ENCODE peak calls at places on chromosomes 11 and 22, in nine cellular contexts. One of them, this sample, is unnamed.
A peak's percentile ranks its signal among the peaks of the same experiment; 100 is the strongest.

GRCh38 chr22:44364750-44365118 is 52.0 kb upstream of the SHISAL1 start:
- DNase-seq in fibroblast of the aortic adventitia: peak; percentile 51
- DNase-seq in testis: no peak
- DNase-seq in nephron progenitor cell: no peak
- DNase-seq in cardiac fibroblast: no peak
- DNase-seq in GM12865: no peak
- DNase-seq in epithelial cell of proximal tubule: no peak
- DNase-seq in heart left ventricle: peak; percentile 66
- DNase-seq in HFF-Myc: no peak
- DNase-seq in this sample: no peak

GRCh38 chr11:110093407-110094297 is 460 bp downstream of the ZC3H12C start:
- DNase-seq in fibroblast of the aortic adventitia: peak; percentile 75
- DNase-seq in testis: peak; percentile 79
- DNase-seq in nephron progenitor cell: peak; percentile 61
- DNase-seq in cardiac fibroblast: peak; percentile 80
- DNase-seq in GM12865: peak; percentile 62
- DNase-seq in epithelial cell of proximal tubule: no peak
- DNase-seq in heart left ventricle: peak; percentile 80
- DNase-seq in HFF-Myc: no peak
- DNase-seq in this sample: peak; percentile 87

GRCh38 chr22:43094085-43094484 is 4.9 kb upstream of the TTLL1 start:
- DNase-seq in fibroblast of the aortic adventitia: no peak
- DNase-seq in testis: peak; percentile 20
- DNase-seq in nephron progenitor cell: no peak
- DNase-seq in cardiac fibroblast: no peak
- DNase-seq in GM12865: peak; percentile 52
- DNase-seq in epithelial cell of proximal tubule: no peak
- DNase-seq in heart left ventricle: peak; percentile 73
- DNase-seq in HFF-Myc: no peak
- DNase-seq in this sample: no peak

GRCh38 chr22:42959472-42960145 is 55.3 kb downstream of the PACSIN2 start:
- DNase-seq in fibroblast of the aortic adventitia: peak; percentile 91
- DNase-seq in testis: no peak
- DNase-seq in nephron progenitor cell: no peak
- DNase-seq in cardiac fibroblast: peak; percentile 93
- DNase-seq in GM12865: no peak
- DNase-seq in epithelial cell of proximal tubule: peak; percentile 83
- DNase-seq in heart left ventricle: peak; percentile 63
- DNase-seq in HFF-Myc: no peak
- DNase-seq in this sample: no peak

GRCh38 chr11:131618203-131618602 is 247.8 kb downstream of the NTM start:
- DNase-seq in fibroblast of the aortic adventitia: peak; percentile 22
- DNase-seq in testis: no peak
- DNase-seq in nephron progenitor cell: no peak
- DNase-seq in cardiac fibroblast: peak; percentile 4
- DNase-seq in GM12865: no peak
- DNase-seq in epithelial cell of proximal tubule: no peak
- DNase-seq in heart left ventricle: no peak
- DNase-seq in HFF-Myc: no peak
- DNase-seq in this sample: no peak

GRCh38 chr11:128915148-128915519 is 24.0 kb downstream of the KCNJ5 start:
- DNase-seq in fibroblast of the aortic adventitia: no peak
- DNase-seq in testis: no peak
- DNase-seq in nephron progenitor cell: no peak
- DNase-seq in cardiac fibroblast: no peak
- DNase-seq in GM12865: no peak
- DNase-seq in epithelial cell of proximal tubule: no peak
- DNase-seq in heart left ventricle: no peak
- DNase-seq in HFF-Myc: no peak
- DNase-seq in this sample: no peak

GRCh38 chr22:29914165-29914564 is 31.2 kb downstream of the MTMR3 start:
- DNase-seq in fibroblast of the aortic adventitia: peak; percentile 79
- DNase-seq in testis: no peak
- DNase-seq in nephron progenitor cell: no peak
- DNase-seq in cardiac fibroblast: peak; percentile 62
- DNase-seq in GM12865: no peak
- DNase-seq in epithelial cell of proximal tubule: peak; percentile 74
- DNase-seq in heart left ventricle: no peak
- DNase-seq in HFF-Myc: no peak
- DNase-seq in this sample: no peak

GRCh38 chr22:30044369-30044768 is 35.9 kb upstream of the HORMAD2 start:
- DNase-seq in fibroblast of the aortic adventitia: peak; percentile 95
- DNase-seq in testis: no peak
- DNase-seq in nephron progenitor cell: no peak
- DNase-seq in cardiac fibroblast: peak; percentile 79
- DNase-seq in GM12865: no peak
- DNase-seq in epithelial cell of proximal tubule: peak; percentile 97
- DNase-seq in heart left ventricle: no peak
- DNase-seq in HFF-Myc: peak; percentile 27
- DNase-seq in this sample: peak; percentile 70

GRCh38 chr11:17594686-17595192 is 47.7 kb downstream of the OTOG start:
- DNase-seq in fibroblast of the aortic adventitia: no peak
- DNase-seq in testis: no peak
- DNase-seq in nephron progenitor cell: no peak
- DNase-seq in cardiac fibroblast: no peak
- DNase-seq in GM12865: no peak
- DNase-seq in epithelial cell of proximal tubule: no peak
- DNase-seq in heart left ventricle: no peak
- DNase-seq in HFF-Myc: no peak
- DNase-seq in this sample: peak; percentile 56

GRCh38 chr11:12286606-12287005 is 90.8 kb upstream of the PARVA start:
- DNase-seq in fibroblast of the aortic adventitia: no peak
- DNase-seq in testis: no peak
- DNase-seq in nephron progenitor cell: no peak
- DNase-seq in cardiac fibroblast: no peak
- DNase-seq in GM12865: no peak
- DNase-seq in epithelial cell of proximal tubule: no peak
- DNase-seq in heart left ventricle: no peak
- DNase-seq in HFF-Myc: no peak
- DNase-seq in this sample: no peak

GRCh38 chr22:44181912-44182590 is 1.3 kb downstream of the PARVG start:
- DNase-seq in fibroblast of the aortic adventitia: no peak
- DNase-seq in testis: no peak
- DNase-seq in nephron progenitor cell: no peak
- DNase-seq in cardiac fibroblast: no peak
- DNase-seq in GM12865: peak; percentile 51
- DNase-seq in epithelial cell of proximal tubule: no peak
- DNase-seq in heart left ventricle: no peak
- DNase-seq in HFF-Myc: no peak
- DNase-seq in this sample: no peak

GRCh38 chr22:40258463-40259046 is 80.8 kb downstream of the TNRC6B start:
- DNase-seq in fibroblast of the aortic adventitia: peak; percentile 20
- DNase-seq in testis: no peak
- DNase-seq in nephron progenitor cell: no peak
- DNase-seq in cardiac fibroblast: no peak
- DNase-seq in GM12865: no peak
- DNase-seq in epithelial cell of proximal tubule: peak; percentile 57
- DNase-seq in heart left ventricle: no peak
- DNase-seq in HFF-Myc: no peak
- DNase-seq in this sample: no peak

GRCh38 chr11:66315921-66316811 is 678 bp downstream of the CD248 start:
- DNase-seq in fibroblast of the aortic adventitia: no peak
- DNase-seq in testis: no peak
- DNase-seq in nephron progenitor cell: no peak
- DNase-seq in cardiac fibroblast: no peak
- DNase-seq in GM12865: no peak
- DNase-seq in epithelial cell of proximal tubule: no peak
- DNase-seq in heart left ventricle: peak; percentile 59
- DNase-seq in HFF-Myc: no peak
- DNase-seq in this sample: no peak

GRCh38 chr11:11946878-11947277 is 61.5 kb downstream of the DKK3 start:
- DNase-seq in fibroblast of the aortic adventitia: no peak
- DNase-seq in testis: no peak
- DNase-seq in nephron progenitor cell: no peak
- DNase-seq in cardiac fibroblast: no peak
- DNase-seq in GM12865: no peak
- DNase-seq in epithelial cell of proximal tubule: no peak
- DNase-seq in heart left ventricle: no peak
- DNase-seq in HFF-Myc: no peak
- DNase-seq in this sample: no peak

GRCh38 chr11:72123117-72123653 is 10.7 kb upstream of the ANAPC15 start:
- DNase-seq in fibroblast of the aortic adventitia: peak; percentile 58
- DNase-seq in testis: no peak
- DNase-seq in nephron progenitor cell: no peak
- DNase-seq in cardiac fibroblast: no peak
- DNase-seq in GM12865: no peak
- DNase-seq in epithelial cell of proximal tubule: no peak
- DNase-seq in heart left ventricle: no peak
- DNase-seq in HFF-Myc: no peak
- DNase-seq in this sample: no peak

GRCh38 chr11:14764899-14765527 is 121.4 kb downstream of the PDE3B start:
- DNase-seq in fibroblast of the aortic adventitia: peak; percentile 47
- DNase-seq in testis: no peak
- DNase-seq in nephron progenitor cell: no peak
- DNase-seq in cardiac fibroblast: peak; percentile 77
- DNase-seq in GM12865: peak; percentile 88
- DNase-seq in epithelial cell of proximal tubule: no peak
- DNase-seq in heart left ventricle: no peak
- DNase-seq in HFF-Myc: no peak
- DNase-seq in this sample: no peak

GRCh38 chr22:20466659-20467379 is 28.8 kb downstream of the KLHL22 start:
- DNase-seq in fibroblast of the aortic adventitia: no peak
- DNase-seq in testis: no peak
- DNase-seq in nephron progenitor cell: no peak
- DNase-seq in cardiac fibroblast: no peak
- DNase-seq in GM12865: no peak
- DNase-seq in epithelial cell of proximal tubule: no peak
- DNase-seq in heart left ventricle: no peak
- DNase-seq in HFF-Myc: no peak
- DNase-seq in this sample: no peak
- TF ChIP-seq CTCF in fibroblast of the aortic adventitia: no peak
- TF ChIP-seq CTCF in testis: no peak
- TF ChIP-seq CTCF in nephron progenitor cell: no peak
- TF ChIP-seq CTCF in cardiac fibroblast: no peak
- TF ChIP-seq CTCF in GM12865: no peak
- TF ChIP-seq CTCF in epithelial cell of proximal tubule: no peak
- TF ChIP-seq CTCF in heart left ventricle: no peak
- TF ChIP-seq CTCF in HFF-Myc: no peak
- TF ChIP-seq CTCF in this sample: no peak

DNA sequence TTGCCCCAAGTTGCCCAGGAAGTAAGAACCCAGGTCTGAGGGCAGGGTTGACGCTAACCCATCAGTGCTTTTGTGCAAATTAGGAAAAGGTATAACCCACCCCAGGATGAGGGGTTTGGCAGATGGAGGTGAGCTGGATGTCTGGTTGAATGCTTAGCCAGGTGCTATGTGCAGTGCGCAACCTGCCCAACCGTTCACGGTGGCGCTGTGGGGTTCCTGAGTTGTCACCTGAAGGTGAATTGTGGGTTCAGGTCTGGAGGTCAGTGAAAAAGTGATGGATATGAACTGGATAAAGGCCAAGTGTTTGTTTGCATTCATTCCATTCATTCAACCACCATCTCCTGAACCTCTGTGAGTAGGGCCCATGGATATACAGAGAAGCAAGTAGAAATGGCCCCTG is 14.3 kb upstream of the LGALS2 start:
- DNase-seq in fibroblast of the aortic adventitia: no peak
- DNase-seq in testis: no peak
- DNase-seq in nephron progenitor cell: no peak
- DNase-seq in cardiac fibroblast: no peak
- DNase-seq in GM12865: no peak
- DNase-seq in epithelial cell of proximal tubule: no peak
- DNase-seq in heart left ventricle: no peak
- DNase-seq in HFF-Myc: no peak
- DNase-seq in this sample: no peak
- TF ChIP-seq CTCF in fibroblast of the aortic adventitia: no peak
- TF ChIP-seq CTCF in testis: no peak
- TF ChIP-seq CTCF in nephron progenitor cell: no peak
- TF ChIP-seq CTCF in cardiac fibroblast: no peak
- TF ChIP-seq CTCF in GM12865: no peak
- TF ChIP-seq CTCF in epithelial cell of proximal tubule: no peak
- TF ChIP-seq CTCF in heart left ventricle: no peak
- TF ChIP-seq CTCF in HFF-Myc: no peak
- TF ChIP-seq CTCF in this sample: no peak

GRCh38 chr11:29005401-29005980 is 897.3 kb downstream of the METTL15 start:
- DNase-seq in fibroblast of the aortic adventitia: no peak
- DNase-seq in testis: no peak
- DNase-seq in nephron progenitor cell: no peak
- DNase-seq in cardiac fibroblast: no peak
- DNase-seq in GM12865: peak; percentile 6
- DNase-seq in epithelial cell of proximal tubule: no peak
- DNase-seq in heart left ventricle: no peak
- DNase-seq in HFF-Myc: no peak
- DNase-seq in this sample: no peak
- TF ChIP-seq CTCF in fibroblast of the aortic adventitia: no peak
- TF ChIP-seq CTCF in testis: no peak
- TF ChIP-seq CTCF in nephron progenitor cell: no peak
- TF ChIP-seq CTCF in cardiac fibroblast: no peak
- TF ChIP-seq CTCF in GM12865: no peak
- TF ChIP-seq CTCF in epithelial cell of proximal tubule: peak; percentile 4
- TF ChIP-seq CTCF in heart left ventricle: no peak
- TF ChIP-seq CTCF in HFF-Myc: no peak
- TF ChIP-seq CTCF in this sample: no peak

GRCh38 chr22:17093081-17093480 is 8.3 kb downstream of the IL17RA start:
- DNase-seq in fibroblast of the aortic adventitia: no peak
- DNase-seq in testis: no peak
- DNase-seq in nephron progenitor cell: no peak
- DNase-seq in cardiac fibroblast: no peak
- DNase-seq in GM12865: no peak
- DNase-seq in epithelial cell of proximal tubule: no peak
- DNase-seq in heart left ventricle: no peak
- DNase-seq in HFF-Myc: no peak
- DNase-seq in this sample: no peak

GRCh38 chr22:17097701-17098100 is 12.9 kb downstream of the IL17RA start:
- DNase-seq in fibroblast of the aortic adventitia: no peak
- DNase-seq in testis: no peak
- DNase-seq in nephron progenitor cell: no peak
- DNase-seq in cardiac fibroblast: no peak
- DNase-seq in GM12865: no peak
- DNase-seq in epithelial cell of proximal tubule: no peak
- DNase-seq in heart left ventricle: no peak
- DNase-seq in HFF-Myc: no peak
- DNase-seq in this sample: no peak

GRCh38 chr22:17097062-17097461 is 12.3 kb downstream of the IL17RA start:
- DNase-seq in fibroblast of the aortic adventitia: no peak
- DNase-seq in testis: no peak
- DNase-seq in nephron progenitor cell: no peak
- DNase-seq in cardiac fibroblast: no peak
- DNase-seq in GM12865: no peak
- DNase-seq in epithelial cell of proximal tubule: no peak
- DNase-seq in heart left ventricle: no peak
- DNase-seq in HFF-Myc: no peak
- DNase-seq in this sample: no peak

GRCh38 chr22:17096095-17096494 is 11.3 kb downstream of the IL17RA start:
- DNase-seq in fibroblast of the aortic adventitia: no peak
- DNase-seq in testis: no peak
- DNase-seq in nephron progenitor cell: no peak
- DNase-seq in cardiac fibroblast: no peak
- DNase-seq in GM12865: no peak
- DNase-seq in epithelial cell of proximal tubule: no peak
- DNase-seq in heart left ventricle: no peak
- DNase-seq in HFF-Myc: no peak
- DNase-seq in this sample: no peak

GRCh38 chr22:17095538-17095937 is 10.7 kb downstream of the IL17RA start:
- DNase-seq in fibroblast of the aortic adventitia: peak; percentile 14
- DNase-seq in testis: no peak
- DNase-seq in nephron progenitor cell: peak; percentile 32
- DNase-seq in cardiac fibroblast: no peak
- DNase-seq in GM12865: no peak
- DNase-seq in epithelial cell of proximal tubule: no peak
- DNase-seq in heart left ventricle: no peak
- DNase-seq in HFF-Myc: no peak
- DNase-seq in this sample: no peak
- TF ChIP-seq CTCF in fibroblast of the aortic adventitia: peak; percentile 41
- TF ChIP-seq CTCF in testis: no peak
- TF ChIP-seq CTCF in nephron progenitor cell: peak; percentile 41
- TF ChIP-seq CTCF in cardiac fibroblast: peak; percentile 31
- TF ChIP-seq CTCF in GM12865: no peak
- TF ChIP-seq CTCF in epithelial cell of proximal tubule: peak; percentile 53
- TF ChIP-seq CTCF in heart left ventricle: no peak
- TF ChIP-seq CTCF in HFF-Myc: peak; percentile 59
- TF ChIP-seq CTCF in this sample: no peak

This sample was measured in osteocyte.